ENCODE peak calls at places on chromosomes 11 and 22, in five cellular contexts. One of them, this sample, is unnamed.

GRCh38 chr11:66003291-66003690 is 988 bp downstream of the BANF1 start:
- DNase-seq in CD8-positive, alpha-beta memory T cell: no peak
- DNase-seq in sigmoid colon: no peak
- DNase-seq in CD4-positive, CD25-positive, alpha-beta regulatory T cell: no peak
- DNase-seq in CD8-positive, alpha-beta T cell: no peak
- DNase-seq in this sample: no peak

GRCh38 chr11:3122775-3123201 is 42.3 kb downstream of the OSBPL5 start:
- DNase-seq in CD8-positive, alpha-beta memory T cell: no peak
- DNase-seq in sigmoid colon: peak; percentile 66
- DNase-seq in CD4-positive, CD25-positive, alpha-beta regulatory T cell: no peak
- DNase-seq in CD8-positive, alpha-beta T cell: no peak
- DNase-seq in this sample: no peak

GRCh38 chr11:37502202-37502601 is 904.2 kb upstream of the RAG2 start:
- DNase-seq in CD8-positive, alpha-beta memory T cell: no peak
- DNase-seq in sigmoid colon: no peak
- DNase-seq in CD4-positive, CD25-positive, alpha-beta regulatory T cell: no peak
- DNase-seq in CD8-positive, alpha-beta T cell: no peak
- DNase-seq in this sample: no peak

GRCh38 chr11:84214557-84214956 is 928.4 kb upstream of the CCDC90B start:
- DNase-seq in CD8-positive, alpha-beta memory T cell: no peak
- DNase-seq in sigmoid colon: no peak
- DNase-seq in CD4-positive, CD25-positive, alpha-beta regulatory T cell: no peak
- DNase-seq in CD8-positive, alpha-beta T cell: no peak
- DNase-seq in this sample: no peak

GRCh38 chr11:36492724-36493304 is 17.3 kb downstream of the TRAF6 start:
- DNase-seq in CD8-positive, alpha-beta memory T cell: peak; percentile 15
- DNase-seq in sigmoid colon: no peak
- DNase-seq in CD4-positive, CD25-positive, alpha-beta regulatory T cell: no peak
- DNase-seq in CD8-positive, alpha-beta T cell: no peak
- DNase-seq in this sample: peak; percentile 35

GRCh38 chr22:49968831-49969661 is 8.5 kb downstream of the PIM3 start:
- DNase-seq in CD8-positive, alpha-beta memory T cell: no peak
- DNase-seq in sigmoid colon: peak; percentile 71
- DNase-seq in CD4-positive, CD25-positive, alpha-beta regulatory T cell: no peak
- DNase-seq in CD8-positive, alpha-beta T cell: no peak
- DNase-seq in this sample: no peak

GRCh38 chr11:46445192-46445591 is 53.6 kb upstream of the CHRM4 start:
- DNase-seq in CD8-positive, alpha-beta memory T cell: no peak
- DNase-seq in sigmoid colon: no peak
- DNase-seq in CD4-positive, CD25-positive, alpha-beta regulatory T cell: no peak
- DNase-seq in CD8-positive, alpha-beta T cell: no peak
- DNase-seq in this sample: no peak

GRCh38 chr22:42317691-42318547 is 47.5 kb upstream of the TCF20 start:
- DNase-seq in CD8-positive, alpha-beta memory T cell: no peak
- DNase-seq in sigmoid colon: peak; percentile 88
- DNase-seq in CD4-positive, CD25-positive, alpha-beta regulatory T cell: no peak
- DNase-seq in CD8-positive, alpha-beta T cell: no peak
- DNase-seq in this sample: no peak

DNA sequence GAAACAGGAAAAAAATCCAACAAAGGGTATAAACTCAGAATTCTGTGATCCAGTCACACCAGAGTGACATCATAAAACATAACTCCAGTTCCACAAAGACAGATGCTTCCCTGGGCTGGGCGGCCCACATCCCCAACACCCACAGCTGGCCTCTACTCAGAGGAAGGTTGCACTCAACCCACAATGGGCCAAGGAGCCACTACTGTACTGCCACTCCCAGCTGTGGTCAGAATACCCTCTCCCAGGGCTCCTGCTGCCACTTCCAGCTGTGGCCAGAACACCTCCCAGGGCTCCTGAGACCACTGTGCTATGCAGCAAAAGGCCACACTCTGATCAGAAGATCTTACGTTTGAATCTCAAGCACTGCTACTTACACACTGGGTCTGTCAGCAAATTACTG is 18.3 kb downstream of the SMCO4 start:
- DNase-seq in CD8-positive, alpha-beta memory T cell: no peak
- DNase-seq in sigmoid colon: no peak
- DNase-seq in CD4-positive, CD25-positive, alpha-beta regulatory T cell: no peak
- DNase-seq in CD8-positive, alpha-beta T cell: no peak
- DNase-seq in this sample: no peak
- H3K4me1 ChIP-seq in CD8-positive, alpha-beta memory T cell: no peaks in the 10 kb centered on the region
- H3K4me1 ChIP-seq in sigmoid colon: peaks cover 16% of the 10 kb centered on the region
- H3K4me1 ChIP-seq in CD4-positive, CD25-positive, alpha-beta regulatory T cell: no peaks in the 10 kb centered on the region
- H3K4me1 ChIP-seq in CD8-positive, alpha-beta T cell: peaks cover 1% of the 10 kb centered on the region
- H3K4me1 ChIP-seq in this sample: no peaks in the 10 kb centered on the region

GRCh38 chr11:77074205-77074604 is 7.4 kb downstream of the CAPN5 start:
- DNase-seq in CD8-positive, alpha-beta memory T cell: no peak
- DNase-seq in sigmoid colon: peak; percentile 63
- DNase-seq in CD4-positive, CD25-positive, alpha-beta regulatory T cell: no peak
- DNase-seq in CD8-positive, alpha-beta T cell: no peak
- DNase-seq in this sample: no peak
- H3K4me1 ChIP-seq in CD8-positive, alpha-beta memory T cell: peaks cover 17% of the 10 kb centered on the region
- H3K4me1 ChIP-seq in sigmoid colon: peaks cover 42% of the 10 kb centered on the region
- H3K4me1 ChIP-seq in CD4-positive, CD25-positive, alpha-beta regulatory T cell: no peaks in the 10 kb centered on the region
- H3K4me1 ChIP-seq in CD8-positive, alpha-beta T cell: peaks cover 28% of the 10 kb centered on the region
- H3K4me1 ChIP-seq in this sample: no peaks in the 10 kb centered on the region

GRCh38 chr11:114075343-114075610 is 15.8 kb downstream of the ZBTB16 start:
- DNase-seq in CD8-positive, alpha-beta memory T cell: no peak
- DNase-seq in sigmoid colon: peak; percentile 64
- DNase-seq in CD4-positive, CD25-positive, alpha-beta regulatory T cell: no peak
- DNase-seq in CD8-positive, alpha-beta T cell: no peak
- DNase-seq in this sample: no peak

GRCh38 chr11:114073506-114074381 is 14.2 kb downstream of the ZBTB16 start:
- DNase-seq in CD8-positive, alpha-beta memory T cell: peak; percentile 47
- DNase-seq in sigmoid colon: peak; percentile 64
- DNase-seq in CD4-positive, CD25-positive, alpha-beta regulatory T cell: no peak
- DNase-seq in CD8-positive, alpha-beta T cell: no peak
- DNase-seq in this sample: no peak

GRCh38 chr11:114070464-114071139 is 11.1 kb downstream of the ZBTB16 start:
- DNase-seq in CD8-positive, alpha-beta memory T cell: no peak
- DNase-seq in sigmoid colon: no peak
- DNase-seq in CD4-positive, CD25-positive, alpha-beta regulatory T cell: no peak
- DNase-seq in CD8-positive, alpha-beta T cell: no peak
- DNase-seq in this sample: no peak

GRCh38 chr11:114074546-114075342 is 15.2 kb downstream of the ZBTB16 start:
- DNase-seq in CD8-positive, alpha-beta memory T cell: no peak
- DNase-seq in sigmoid colon: peak; percentile 75
- DNase-seq in CD4-positive, CD25-positive, alpha-beta regulatory T cell: no peak
- DNase-seq in CD8-positive, alpha-beta T cell: no peak
- DNase-seq in this sample: no peak

GRCh38 chr11:114072978-114073377 is 13.5 kb downstream of the ZBTB16 start:
- DNase-seq in CD8-positive, alpha-beta memory T cell: no peak
- DNase-seq in sigmoid colon: peak; percentile 63
- DNase-seq in CD4-positive, CD25-positive, alpha-beta regulatory T cell: no peak
- DNase-seq in CD8-positive, alpha-beta T cell: no peak
- DNase-seq in this sample: no peak
- H3K4me1 ChIP-seq in CD8-positive, alpha-beta memory T cell: peaks cover 39% of the 10 kb centered on the region
- H3K4me1 ChIP-seq in sigmoid colon: peaks cover 96% of the 10 kb centered on the region
- H3K4me1 ChIP-seq in CD4-positive, CD25-positive, alpha-beta regulatory T cell: peaks cover 20% of the 10 kb centered on the region
- H3K4me1 ChIP-seq in CD8-positive, alpha-beta T cell: peaks cover 37% of the 10 kb centered on the region
- H3K4me1 ChIP-seq in this sample: peaks cover 41% of the 10 kb centered on the region

DNA sequence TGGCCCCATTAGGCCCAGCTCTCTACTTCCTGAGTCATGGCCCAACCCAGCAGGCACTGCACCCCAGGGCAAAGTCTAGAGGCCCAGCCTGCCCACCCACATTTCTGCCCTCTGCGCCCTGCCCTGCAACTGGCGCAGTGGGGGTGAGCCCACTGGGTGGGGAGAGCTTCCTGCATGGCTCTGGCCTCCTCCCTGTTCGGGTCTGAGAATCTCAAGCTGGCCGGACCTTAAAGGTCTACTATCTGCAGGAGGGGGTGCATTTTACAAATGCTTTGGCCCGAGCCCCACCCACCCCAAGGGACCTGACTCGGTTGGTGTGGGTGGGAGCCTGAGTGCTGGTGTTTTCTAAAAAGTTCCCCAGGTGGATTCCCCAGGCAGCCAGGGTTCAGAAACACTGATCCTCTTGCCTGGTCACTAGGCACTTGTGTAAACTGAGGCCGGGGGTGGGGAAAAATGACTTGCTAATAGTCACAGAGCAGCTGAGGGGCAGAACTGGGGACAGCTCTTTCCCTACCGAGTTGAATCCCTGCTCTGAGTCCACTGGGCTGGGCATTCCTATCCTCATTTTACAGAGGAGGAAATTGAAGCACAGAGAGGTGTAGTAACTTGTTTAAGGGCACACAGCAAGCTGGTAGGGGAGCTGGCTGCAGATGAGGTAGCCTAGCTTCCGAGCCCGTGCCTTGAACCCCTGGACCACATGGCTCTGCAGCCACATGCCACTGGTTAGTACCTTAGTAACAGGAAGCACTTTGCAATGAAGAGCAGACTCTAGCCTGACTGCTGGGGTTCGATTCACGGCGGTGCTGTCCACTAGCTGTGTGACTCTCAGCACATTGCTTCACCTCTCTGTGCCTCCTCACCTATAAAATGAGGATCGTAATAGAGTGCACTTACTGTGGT is 36.3 kb downstream of the CD82 start:
- DNase-seq in CD8-positive, alpha-beta memory T cell: no peak
- DNase-seq in sigmoid colon: no peak
- DNase-seq in CD4-positive, CD25-positive, alpha-beta regulatory T cell: no peak
- DNase-seq in CD8-positive, alpha-beta T cell: no peak
- DNase-seq in this sample: peak; percentile 44
- H3K4me1 ChIP-seq in CD8-positive, alpha-beta memory T cell: peaks cover 12% of the 10 kb centered on the region
- H3K4me1 ChIP-seq in sigmoid colon: peaks cover 26% of the 10 kb centered on the region
- H3K4me1 ChIP-seq in CD4-positive, CD25-positive, alpha-beta regulatory T cell: peaks cover 27% of the 10 kb centered on the region
- H3K4me1 ChIP-seq in CD8-positive, alpha-beta T cell: peaks cover 14% of the 10 kb centered on the region
- H3K4me1 ChIP-seq in this sample: peaks cover 16% of the 10 kb centered on the region

DNA sequence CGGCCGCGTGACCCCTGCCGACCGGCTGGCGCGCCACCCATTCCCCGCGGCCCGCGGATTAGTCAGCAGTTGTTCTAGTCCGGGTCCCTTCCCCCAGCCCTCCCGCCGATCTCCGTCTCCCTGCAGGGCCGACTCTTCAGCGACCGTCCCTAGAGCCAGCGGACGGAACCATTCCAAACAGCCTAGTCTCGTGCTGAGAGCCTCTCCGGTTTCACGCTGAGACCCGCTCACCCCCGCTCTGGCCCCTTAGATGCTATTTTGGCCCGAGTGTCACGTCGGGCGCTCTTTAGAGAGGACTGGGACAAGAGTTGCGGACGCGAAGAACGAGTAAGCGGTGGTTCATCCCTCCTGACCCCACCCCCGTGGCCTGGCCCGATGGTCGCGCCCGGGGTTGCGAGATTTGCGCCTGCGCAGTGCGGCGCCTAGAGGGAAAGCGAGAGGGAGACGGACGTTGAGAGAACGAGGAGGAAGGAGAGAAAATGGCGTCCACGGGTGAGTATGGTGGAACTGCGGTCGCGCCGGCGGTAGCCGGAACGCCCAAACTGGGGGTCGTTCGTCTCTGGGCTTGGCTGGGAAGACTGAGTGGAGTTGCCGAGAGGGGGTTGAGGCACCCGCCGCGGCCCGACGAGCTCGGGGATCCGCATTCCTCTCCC is at the start of the genes EWSR1 and RHBDD3:
- DNase-seq in CD8-positive, alpha-beta memory T cell: peak; percentile 93
- DNase-seq in sigmoid colon: peak; percentile 98
- DNase-seq in CD4-positive, CD25-positive, alpha-beta regulatory T cell: peak; percentile 91
- DNase-seq in CD8-positive, alpha-beta T cell: peak; percentile 96
- DNase-seq in this sample: peak; percentile 96
- H3K4me1 ChIP-seq in CD8-positive, alpha-beta memory T cell: peaks cover 50% of the 10 kb centered on the region
- H3K4me1 ChIP-seq in sigmoid colon: peaks cover 49% of the 10 kb centered on the region
- H3K4me1 ChIP-seq in CD4-positive, CD25-positive, alpha-beta regulatory T cell: peaks cover 54% of the 10 kb centered on the region
- H3K4me1 ChIP-seq in CD8-positive, alpha-beta T cell: peaks cover 50% of the 10 kb centered on the region
- H3K4me1 ChIP-seq in this sample: peaks cover 39% of the 10 kb centered on the region

GRCh38 chr22:23222875-23223565 is 42.7 kb downstream of the BCR start:
- DNase-seq in CD8-positive, alpha-beta memory T cell: no peak
- DNase-seq in sigmoid colon: no peak
- DNase-seq in CD4-positive, CD25-positive, alpha-beta regulatory T cell: no peak
- DNase-seq in CD8-positive, alpha-beta T cell: no peak
- DNase-seq in this sample: no peak
- H3K4me1 ChIP-seq in CD8-positive, alpha-beta memory T cell: peaks cover 99% of the 10 kb centered on the region
- H3K4me1 ChIP-seq in sigmoid colon: peaks cover 68% of the 10 kb centered on the region
- H3K4me1 ChIP-seq in CD4-positive, CD25-positive, alpha-beta regulatory T cell: peaks cover 49% of the 10 kb centered on the region
- H3K4me1 ChIP-seq in CD8-positive, alpha-beta T cell: peaks cover 97% of the 10 kb centered on the region
- H3K4me1 ChIP-seq in this sample: peaks cover 93% of the 10 kb centered on the region

This sample was measured in naive thymus-derived CD4-positive, alpha-beta T cell.